ENCODE peak calls at places on chromosomes 12 and 14, in six cellular contexts. One of them, this sample, is unnamed.

GRCh38 chr14:78316711-78317110 is 146.5 kb downstream of the NRXN3 start:
- DNase-seq in H1: no peak
- DNase-seq in endodermal cell: no peak
- DNase-seq in suprapubic skin: no peak
- DNase-seq in CD8-positive, alpha-beta T cell: no peak
- DNase-seq in body of pancreas: no peak
- DNase-seq in this sample: no peak

GRCh38 chr12:49683604-49684309 is 23.4 kb downstream of the FMNL3 start:
- DNase-seq in H1: no peak
- DNase-seq in endodermal cell: no peak
- DNase-seq in suprapubic skin: no peak
- DNase-seq in CD8-positive, alpha-beta T cell: no peak
- DNase-seq in body of pancreas: no peak
- DNase-seq in this sample: no peak

GRCh38 chr12:101794574-101794973 is 36.2 kb downstream of the GNPTAB start:
- DNase-seq in H1: no peak
- DNase-seq in endodermal cell: no peak
- DNase-seq in suprapubic skin: no peak
- DNase-seq in CD8-positive, alpha-beta T cell: no peak
- DNase-seq in body of pancreas: no peak
- DNase-seq in this sample: no peak

GRCh38 chr12:124487065-124487833 is 80.2 kb downstream of the NCOR2 start:
- DNase-seq in H1: no peak
- DNase-seq in endodermal cell: peak; percentile 47
- DNase-seq in suprapubic skin: no peak
- DNase-seq in CD8-positive, alpha-beta T cell: no peak
- DNase-seq in body of pancreas: no peak
- DNase-seq in this sample: no peak

GRCh38 chr14:95948608-95949007 is 72.0 kb downstream of the TUNAR start:
- DNase-seq in H1: peak; percentile 91
- DNase-seq in endodermal cell: peak; percentile 92
- DNase-seq in suprapubic skin: no peak
- DNase-seq in CD8-positive, alpha-beta T cell: no peak
- DNase-seq in body of pancreas: no peak
- DNase-seq in this sample: no peak

GRCh38 chr12:12907552-12907951 is 16.2 kb downstream of the GPRC5A start:
- DNase-seq in H1: no peak
- DNase-seq in endodermal cell: no peak
- DNase-seq in suprapubic skin: no peak
- DNase-seq in CD8-positive, alpha-beta T cell: no peak
- DNase-seq in body of pancreas: no peak
- DNase-seq in this sample: no peak

GRCh38 chr12:98635657-98636323 is 8.8 kb downstream of the IKBIP start:
- DNase-seq in H1: no peak
- DNase-seq in endodermal cell: no peak
- DNase-seq in suprapubic skin: no peak
- DNase-seq in CD8-positive, alpha-beta T cell: no peak
- DNase-seq in body of pancreas: no peak
- DNase-seq in this sample: no peak

GRCh38 chr12:132765366-132765765 is 3.7 kb upstream of the ANKLE2 start:
- DNase-seq in H1: no peak
- DNase-seq in endodermal cell: no peak
- DNase-seq in suprapubic skin: no peak
- DNase-seq in CD8-positive, alpha-beta T cell: no peak
- DNase-seq in body of pancreas: no peak
- DNase-seq in this sample: no peak

GRCh38 chr12:499837-500458 is 40.2 kb downstream of the B4GALNT3 start:
- DNase-seq in H1: no peak
- DNase-seq in endodermal cell: peak; percentile 27
- DNase-seq in suprapubic skin: no peak
- DNase-seq in CD8-positive, alpha-beta T cell: no peak
- DNase-seq in body of pancreas: no peak
- DNase-seq in this sample: no peak

GRCh38 chr14:30225171-30225570 is 297.5 kb upstream of the PRKD1 start:
- DNase-seq in H1: no peak
- DNase-seq in endodermal cell: no peak
- DNase-seq in suprapubic skin: no peak
- DNase-seq in CD8-positive, alpha-beta T cell: no peak
- DNase-seq in body of pancreas: no peak
- DNase-seq in this sample: no peak

GRCh38 chr14:54908230-54908629 is 5.6 kb upstream of the GCH1 start:
- DNase-seq in H1: no peak
- DNase-seq in endodermal cell: no peak
- DNase-seq in suprapubic skin: no peak
- DNase-seq in CD8-positive, alpha-beta T cell: no peak
- DNase-seq in body of pancreas: no peak
- DNase-seq in this sample: no peak

GRCh38 chr12:49819786-49820185 is 8.4 kb downstream of the NCKAP5L start:
- DNase-seq in H1: no peak
- DNase-seq in endodermal cell: no peak
- DNase-seq in suprapubic skin: no peak
- DNase-seq in CD8-positive, alpha-beta T cell: no peak
- DNase-seq in body of pancreas: no peak
- DNase-seq in this sample: no peak

GRCh38 chr12:92297932-92298681 is 152.5 kb upstream of the BTG1 start:
- DNase-seq in H1: no peak
- DNase-seq in endodermal cell: no peak
- DNase-seq in suprapubic skin: no peak
- DNase-seq in CD8-positive, alpha-beta T cell: no peak
- DNase-seq in body of pancreas: no peak
- DNase-seq in this sample: no peak

GRCh38 chr14:55097894-55098560 is 31.0 kb upstream of the LGALS3 start:
- DNase-seq in H1: no peak
- DNase-seq in endodermal cell: no peak
- DNase-seq in suprapubic skin: no peak
- DNase-seq in CD8-positive, alpha-beta T cell: no peak
- DNase-seq in body of pancreas: peak; percentile 27
- DNase-seq in this sample: no peak

GRCh38 chr14:61344437-61345143 is 23.2 kb downstream of the PRKCH start:
- DNase-seq in H1: no peak
- DNase-seq in endodermal cell: no peak
- DNase-seq in suprapubic skin: no peak
- DNase-seq in CD8-positive, alpha-beta T cell: no peak
- DNase-seq in body of pancreas: no peak
- DNase-seq in this sample: no peak

GRCh38 chr12:65462506-65462905 is 184.0 kb downstream of the MSRB3 start:
- DNase-seq in H1: no peak
- DNase-seq in endodermal cell: no peak
- DNase-seq in suprapubic skin: no peak
- DNase-seq in CD8-positive, alpha-beta T cell: no peak
- DNase-seq in body of pancreas: no peak
- DNase-seq in this sample: no peak

GRCh38 chr12:109947511-109947910 is 47.4 kb downstream of the TCHP start:
- DNase-seq in H1: no peak
- DNase-seq in endodermal cell: no peak
- DNase-seq in suprapubic skin: no peak
- DNase-seq in CD8-positive, alpha-beta T cell: no peak
- DNase-seq in body of pancreas: no peak
- DNase-seq in this sample: peak; percentile 62

GRCh38 chr12:70366581-70367267 is 634 bp downstream of the KCNMB4 start:
- DNase-seq in H1: no peak
- DNase-seq in endodermal cell: peak; percentile 89
- DNase-seq in suprapubic skin: no peak
- DNase-seq in CD8-positive, alpha-beta T cell: peak; percentile 57
- DNase-seq in body of pancreas: peak; percentile 36
- DNase-seq in this sample: no peak

GRCh38 chr14:105058521-105059034 is 6.7 kb downstream of the GPR132 start:
- DNase-seq in H1: no peak
- DNase-seq in endodermal cell: no peak
- DNase-seq in suprapubic skin: no peak
- DNase-seq in CD8-positive, alpha-beta T cell: no peak
- DNase-seq in body of pancreas: no peak
- DNase-seq in this sample: no peak

GRCh38 chr14:72315720-72316119 is 383.5 kb downstream of the RGS6 start:
- DNase-seq in H1: no peak
- DNase-seq in endodermal cell: no peak
- DNase-seq in suprapubic skin: no peak
- DNase-seq in CD8-positive, alpha-beta T cell: no peak
- DNase-seq in body of pancreas: no peak
- DNase-seq in this sample: no peak

GRCh38 chr14:92520102-92520651 is 6.6 kb downstream of the RIN3 start:
- DNase-seq in H1: no peak
- DNase-seq in endodermal cell: no peak
- DNase-seq in suprapubic skin: no peak
- DNase-seq in CD8-positive, alpha-beta T cell: no peak
- DNase-seq in body of pancreas: no peak
- DNase-seq in this sample: no peak

GRCh38 chr14:23608454-23608853 is 27.7 kb upstream of the DHRS2 start:
- DNase-seq in H1: no peak
- DNase-seq in endodermal cell: no peak
- DNase-seq in suprapubic skin: no peak
- DNase-seq in CD8-positive, alpha-beta T cell: no peak
- DNase-seq in body of pancreas: peak; percentile 95
- DNase-seq in this sample: no peak

GRCh38 chr14:61406198-61406597 is 84.8 kb downstream of the PRKCH start:
- DNase-seq in H1: no peak
- DNase-seq in endodermal cell: no peak
- DNase-seq in suprapubic skin: no peak
- DNase-seq in CD8-positive, alpha-beta T cell: no peak
- DNase-seq in body of pancreas: no peak
- DNase-seq in this sample: no peak

GRCh38 chr14:100383727-100384158 is 60.6 kb downstream of the SLC25A47 start:
- DNase-seq in H1: no peak
- DNase-seq in endodermal cell: peak; percentile 92
- DNase-seq in suprapubic skin: no peak
- DNase-seq in CD8-positive, alpha-beta T cell: peak; percentile 53
- DNase-seq in body of pancreas: peak; percentile 72
- DNase-seq in this sample: no peak

GRCh38 chr12:79873223-79873622 is 61.7 kb downstream of the PPP1R12A start:
- DNase-seq in H1: no peak
- DNase-seq in endodermal cell: no peak
- DNase-seq in suprapubic skin: no peak
- DNase-seq in CD8-positive, alpha-beta T cell: no peak
- DNase-seq in body of pancreas: no peak
- DNase-seq in this sample: no peak

GRCh38 chr12:58425481-58426392 is 484.4 kb downstream of the ATP23 start:
- DNase-seq in H1: no peak
- DNase-seq in endodermal cell: peak; percentile 88
- DNase-seq in suprapubic skin: no peak
- DNase-seq in CD8-positive, alpha-beta T cell: no peak
- DNase-seq in body of pancreas: no peak
- DNase-seq in this sample: peak; percentile 71

GRCh38 chr12:110776410-110776809 is 33.7 kb upstream of the PPP1CC start:
- DNase-seq in H1: no peak
- DNase-seq in endodermal cell: no peak
- DNase-seq in suprapubic skin: no peak
- DNase-seq in CD8-positive, alpha-beta T cell: no peak
- DNase-seq in body of pancreas: no peak
- DNase-seq in this sample: no peak

GRCh38 chr12:66321433-66321832 is 19.1 kb downstream of the HELB start:
- DNase-seq in H1: no peak
- DNase-seq in endodermal cell: no peak
- DNase-seq in suprapubic skin: no peak
- DNase-seq in CD8-positive, alpha-beta T cell: no peak
- DNase-seq in body of pancreas: no peak
- DNase-seq in this sample: no peak

GRCh38 chr14:92352158-92352985 is 29.4 kb downstream of the SLC24A4 start:
- DNase-seq in H1: peak; percentile 10
- DNase-seq in endodermal cell: peak; percentile 78
- DNase-seq in suprapubic skin: no peak
- DNase-seq in CD8-positive, alpha-beta T cell: no peak
- DNase-seq in body of pancreas: no peak
- DNase-seq in this sample: no peak

GRCh38 chr12:79547044-79547734 is 143.6 kb downstream of the PAWR start:
- DNase-seq in H1: peak; percentile 86
- DNase-seq in endodermal cell: peak; percentile 94
- DNase-seq in suprapubic skin: no peak
- DNase-seq in CD8-positive, alpha-beta T cell: no peak
- DNase-seq in body of pancreas: peak; percentile 29
- DNase-seq in this sample: peak; percentile 70

GRCh38 chr12:13049816-13050215 is 5.6 kb downstream of the FAM234B start:
- DNase-seq in H1: no peak
- DNase-seq in endodermal cell: no peak
- DNase-seq in suprapubic skin: no peak
- DNase-seq in CD8-positive, alpha-beta T cell: no peak
- DNase-seq in body of pancreas: peak; percentile 11
- DNase-seq in this sample: peak; percentile 19

GRCh38 chr14:53093206-53093605 is 59.9 kb downstream of the DDHD1 start:
- DNase-seq in H1: no peak
- DNase-seq in endodermal cell: no peak
- DNase-seq in suprapubic skin: no peak
- DNase-seq in CD8-positive, alpha-beta T cell: no peak
- DNase-seq in body of pancreas: no peak
- DNase-seq in this sample: peak; percentile 17

GRCh38 chr12:115190191-115190590 is 506.2 kb upstream of the TBX3 start:
- DNase-seq in H1: no peak
- DNase-seq in endodermal cell: no peak
- DNase-seq in suprapubic skin: no peak
- DNase-seq in CD8-positive, alpha-beta T cell: no peak
- DNase-seq in body of pancreas: no peak
- DNase-seq in this sample: no peak

GRCh38 chr12:46944104-46944503 is 118.3 kb upstream of the SLC38A4 start:
- DNase-seq in H1: no peak
- DNase-seq in endodermal cell: no peak
- DNase-seq in suprapubic skin: no peak
- DNase-seq in CD8-positive, alpha-beta T cell: no peak
- DNase-seq in body of pancreas: peak; percentile 15
- DNase-seq in this sample: no peak
- TF ChIP-seq CTCF in H1: no peak
- TF ChIP-seq CTCF in endodermal cell: peak; percentile 39
- TF ChIP-seq CTCF in suprapubic skin: peak; percentile 10
- TF ChIP-seq CTCF in CD8-positive, alpha-beta T cell: no peak
- TF ChIP-seq CTCF in body of pancreas: no peak
- TF ChIP-seq CTCF in this sample: peak; percentile 34

DNA sequence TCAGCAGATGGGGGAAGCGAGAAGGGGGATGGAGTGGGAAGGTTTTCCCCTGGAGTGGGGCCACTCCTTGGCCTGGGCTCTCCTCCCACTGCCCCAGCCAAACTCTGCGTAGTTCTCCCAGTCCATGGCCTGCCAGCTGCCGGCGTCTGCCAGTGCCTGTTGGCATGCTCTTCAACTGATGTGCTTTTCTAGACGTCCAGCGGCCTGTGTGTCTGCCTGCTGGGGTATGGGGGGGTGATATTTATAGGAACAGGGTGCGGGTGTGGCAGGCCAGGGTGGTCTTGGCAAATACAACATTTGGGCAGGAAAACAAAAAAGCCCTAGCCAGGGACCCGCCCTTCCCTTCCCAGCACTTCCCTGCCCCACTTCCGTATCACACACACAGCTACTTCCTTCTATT is 786.3 kb upstream of the NOVA1 start:
- DNase-seq in H1: no peak
- DNase-seq in endodermal cell: no peak
- DNase-seq in suprapubic skin: no peak
- DNase-seq in CD8-positive, alpha-beta T cell: no peak
- DNase-seq in body of pancreas: no peak
- DNase-seq in this sample: no peak
- H3K4me3 ChIP-seq in H1: no peak overlapping the region
- H3K4me3 ChIP-seq in endodermal cell: no peak overlapping the region
- H3K4me3 ChIP-seq in suprapubic skin: no peak overlapping the region
- H3K4me3 ChIP-seq in CD8-positive, alpha-beta T cell: no peak overlapping the region
- H3K4me3 ChIP-seq in body of pancreas: no peak overlapping the region
- H3K4me3 ChIP-seq in this sample: no peak overlapping the region

GRCh38 chr12:25376985-25377384 is 126.3 kb upstream of the KRAS start:
- DNase-seq in H1: no peak
- DNase-seq in endodermal cell: peak; percentile 26
- DNase-seq in suprapubic skin: no peak
- DNase-seq in CD8-positive, alpha-beta T cell: no peak
- DNase-seq in body of pancreas: no peak
- DNase-seq in this sample: no peak
- TF ChIP-seq CTCF in H1: no peak
- TF ChIP-seq CTCF in endodermal cell: no peak
- TF ChIP-seq CTCF in suprapubic skin: no peak
- TF ChIP-seq CTCF in CD8-positive, alpha-beta T cell: no peak
- TF ChIP-seq CTCF in body of pancreas: no peak
- TF ChIP-seq CTCF in this sample: no peak

GRCh38 chr12:84070311-84070710 is 842.3 kb downstream of the SLC6A15 start:
- DNase-seq in H1: no peak
- DNase-seq in endodermal cell: no peak
- DNase-seq in suprapubic skin: peak; percentile 76
- DNase-seq in CD8-positive, alpha-beta T cell: no peak
- DNase-seq in body of pancreas: peak; percentile 13
- DNase-seq in this sample: peak; percentile 88
- H3K4me3 ChIP-seq in H1: no peak overlapping the region
- H3K4me3 ChIP-seq in endodermal cell: no peak overlapping the region
- H3K4me3 ChIP-seq in suprapubic skin: no peak overlapping the region
- H3K4me3 ChIP-seq in CD8-positive, alpha-beta T cell: no peak overlapping the region
- H3K4me3 ChIP-seq in body of pancreas: no peak overlapping the region
- H3K4me3 ChIP-seq in this sample: no peak overlapping the region

This sample was measured in AG04449.